ENCODE peak calls at places on chromosome 20, in ten cellular contexts. One of them, this sample, is unnamed.

GRCh38 chr20:20551409-20551808 is 161.0 kb downstream of the RALGAPA2 start:
- DNase-seq in stromal cell of bone marrow: no peak
- DNase-seq in Right ventricle myocardium superior: no peak
- DNase-seq in SW480: no peak
- DNase-seq in AML-193: no peak
- DNase-seq in tibial nerve: no peak
- DNase-seq in NCI-H2029: peak
- DNase-seq in activated T-helper 1 cell treated with anti-CD3 and anti-CD28 coated beads, Interleukin-2, amount 50 U/mL, for 16 hours: no peak
- DNase-seq in stimulated activated CD4-positive, alpha-beta T cell treated with anti-CD3 and anti-CD28 coated beads, Interleukin-2, amount 100 ng/mL, for 48 hours: no peak
- DNase-seq in NCI-H460: no peak
- DNase-seq in this sample: no peak

GRCh38 chr20:19764207-19764606 is 6.1 kb downstream of the RIN2 start:
- DNase-seq in stromal cell of bone marrow: no peak
- DNase-seq in Right ventricle myocardium superior: no peak
- DNase-seq in SW480: no peak
- DNase-seq in AML-193: no peak
- DNase-seq in tibial nerve: no peak
- DNase-seq in NCI-H2029: no peak
- DNase-seq in activated T-helper 1 cell treated with anti-CD3 and anti-CD28 coated beads, Interleukin-2, amount 50 U/mL, for 16 hours: no peak
- DNase-seq in stimulated activated CD4-positive, alpha-beta T cell treated with anti-CD3 and anti-CD28 coated beads, Interleukin-2, amount 100 ng/mL, for 48 hours: no peak
- DNase-seq in NCI-H460: no peak
- DNase-seq in this sample: peak

GRCh38 chr20:50957276-50957675 is 1.1 kb downstream of the DPM1 start:
- DNase-seq in stromal cell of bone marrow: no peak
- DNase-seq in Right ventricle myocardium superior: no peak
- DNase-seq in SW480: no peak
- DNase-seq in AML-193: no peak
- DNase-seq in tibial nerve: no peak
- DNase-seq in NCI-H2029: no peak
- DNase-seq in activated T-helper 1 cell treated with anti-CD3 and anti-CD28 coated beads, Interleukin-2, amount 50 U/mL, for 16 hours: no peak
- DNase-seq in stimulated activated CD4-positive, alpha-beta T cell treated with anti-CD3 and anti-CD28 coated beads, Interleukin-2, amount 100 ng/mL, for 48 hours: no peak
- DNase-seq in NCI-H460: no peak
- DNase-seq in this sample: peak

GRCh38 chr20:40669692-40670091 is 19.3 kb downstream of the MAFB start:
- DNase-seq in stromal cell of bone marrow: no peak
- DNase-seq in Right ventricle myocardium superior: peak
- DNase-seq in SW480: no peak
- DNase-seq in AML-193: no peak
- DNase-seq in tibial nerve: no peak
- DNase-seq in NCI-H2029: no peak
- DNase-seq in activated T-helper 1 cell treated with anti-CD3 and anti-CD28 coated beads, Interleukin-2, amount 50 U/mL, for 16 hours: no peak
- DNase-seq in stimulated activated CD4-positive, alpha-beta T cell treated with anti-CD3 and anti-CD28 coated beads, Interleukin-2, amount 100 ng/mL, for 48 hours: no peak
- DNase-seq in NCI-H460: no peak
- DNase-seq in this sample: no peak

GRCh38 chr20:62507323-62507722 is 31.5 kb upstream of the GATA5 start:
- DNase-seq in stromal cell of bone marrow: no peak
- DNase-seq in Right ventricle myocardium superior: no peak
- DNase-seq in SW480: no peak
- DNase-seq in AML-193: no peak
- DNase-seq in tibial nerve: no peak
- DNase-seq in NCI-H2029: no peak
- DNase-seq in activated T-helper 1 cell treated with anti-CD3 and anti-CD28 coated beads, Interleukin-2, amount 50 U/mL, for 16 hours: no peak
- DNase-seq in stimulated activated CD4-positive, alpha-beta T cell treated with anti-CD3 and anti-CD28 coated beads, Interleukin-2, amount 100 ng/mL, for 48 hours: no peak
- DNase-seq in NCI-H460: no peak
- DNase-seq in this sample: no peak

GRCh38 chr20:63032861-63033634 is 26.3 kb upstream of the BHLHE23 start:
- DNase-seq in stromal cell of bone marrow: no peak
- DNase-seq in Right ventricle myocardium superior: peak
- DNase-seq in SW480: no peak
- DNase-seq in AML-193: no peak
- DNase-seq in tibial nerve: no peak
- DNase-seq in NCI-H2029: no peak
- DNase-seq in activated T-helper 1 cell treated with anti-CD3 and anti-CD28 coated beads, Interleukin-2, amount 50 U/mL, for 16 hours: no peak
- DNase-seq in stimulated activated CD4-positive, alpha-beta T cell treated with anti-CD3 and anti-CD28 coated beads, Interleukin-2, amount 100 ng/mL, for 48 hours: no peak
- DNase-seq in NCI-H460: no peak
- DNase-seq in this sample: peak

GRCh38 chr20:34473262-34473883 is 42.8 kb upstream of the DYNLRB1 start:
- DNase-seq in stromal cell of bone marrow: peak
- DNase-seq in Right ventricle myocardium superior: peak
- DNase-seq in SW480: peak
- DNase-seq in AML-193: no peak
- DNase-seq in tibial nerve: no peak
- DNase-seq in NCI-H2029: no peak
- DNase-seq in activated T-helper 1 cell treated with anti-CD3 and anti-CD28 coated beads, Interleukin-2, amount 50 U/mL, for 16 hours: no peak
- DNase-seq in stimulated activated CD4-positive, alpha-beta T cell treated with anti-CD3 and anti-CD28 coated beads, Interleukin-2, amount 100 ng/mL, for 48 hours: peak
- DNase-seq in NCI-H460: peak
- DNase-seq in this sample: peak

GRCh38 chr20:57377350-57377749 is 13.8 kb upstream of the RBM38 start:
- DNase-seq in stromal cell of bone marrow: no peak
- DNase-seq in Right ventricle myocardium superior: no peak
- DNase-seq in SW480: no peak
- DNase-seq in AML-193: no peak
- DNase-seq in tibial nerve: no peak
- DNase-seq in NCI-H2029: no peak
- DNase-seq in activated T-helper 1 cell treated with anti-CD3 and anti-CD28 coated beads, Interleukin-2, amount 50 U/mL, for 16 hours: no peak
- DNase-seq in stimulated activated CD4-positive, alpha-beta T cell treated with anti-CD3 and anti-CD28 coated beads, Interleukin-2, amount 100 ng/mL, for 48 hours: no peak
- DNase-seq in NCI-H460: no peak
- DNase-seq in this sample: no peak

GRCh38 chr20:53828673-53829085 is 235.0 kb upstream of the ZNF217 start:
- DNase-seq in stromal cell of bone marrow: peak
- DNase-seq in Right ventricle myocardium superior: no peak
- DNase-seq in SW480: peak
- DNase-seq in AML-193: no peak
- DNase-seq in tibial nerve: no peak
- DNase-seq in NCI-H2029: no peak
- DNase-seq in activated T-helper 1 cell treated with anti-CD3 and anti-CD28 coated beads, Interleukin-2, amount 50 U/mL, for 16 hours: no peak
- DNase-seq in stimulated activated CD4-positive, alpha-beta T cell treated with anti-CD3 and anti-CD28 coated beads, Interleukin-2, amount 100 ng/mL, for 48 hours: no peak
- DNase-seq in NCI-H460: peak
- DNase-seq in this sample: peak

GRCh38 chr20:59153355-59153681 is 10.3 kb upstream of the ZNF831 start:
- DNase-seq in stromal cell of bone marrow: no peak
- DNase-seq in Right ventricle myocardium superior: peak
- DNase-seq in SW480: no peak
- DNase-seq in AML-193: no peak
- DNase-seq in tibial nerve: no peak
- DNase-seq in NCI-H2029: no peak
- DNase-seq in activated T-helper 1 cell treated with anti-CD3 and anti-CD28 coated beads, Interleukin-2, amount 50 U/mL, for 16 hours: no peak
- DNase-seq in stimulated activated CD4-positive, alpha-beta T cell treated with anti-CD3 and anti-CD28 coated beads, Interleukin-2, amount 100 ng/mL, for 48 hours: no peak
- DNase-seq in NCI-H460: no peak
- DNase-seq in this sample: no peak

GRCh38 chr20:49581482-49581881 is 13.5 kb upstream of the PTGIS start:
- DNase-seq in stromal cell of bone marrow: no peak
- DNase-seq in Right ventricle myocardium superior: no peak
- DNase-seq in SW480: no peak
- DNase-seq in AML-193: no peak
- DNase-seq in tibial nerve: no peak
- DNase-seq in NCI-H2029: no peak
- DNase-seq in activated T-helper 1 cell treated with anti-CD3 and anti-CD28 coated beads, Interleukin-2, amount 50 U/mL, for 16 hours: no peak
- DNase-seq in stimulated activated CD4-positive, alpha-beta T cell treated with anti-CD3 and anti-CD28 coated beads, Interleukin-2, amount 100 ng/mL, for 48 hours: no peak
- DNase-seq in NCI-H460: no peak
- DNase-seq in this sample: no peak